ENCODE peak calls at places on chromosomes 13 and 19, in ten cellular contexts. E is HCT116, N is A673, A is H7, Y is fibroblast of the aortic adventitia, P is Peyer's patch, M is uterus, O is heart left ventricle, G is breast epithelium, F is tibial nerve. I is an unnamed sample.

GRCh38 chr19:595326-596262 is 5.9 kb downstream of the HCN2 start:
- DNase-seq in E (no peak), N (no peak), A (no peak), Y (no peak), P (no peak), M (no peak), O (no peak), G (no peak), F (no peak), I (no peak)

GRCh38 chr13:41470187-41470586 is 12.8 kb downstream of the RGCC start:
- DNase-seq in E (no peak), N (no peak), A (no peak), Y (no peak), P (no peak), M (no peak), O (no peak), G (no peak), F (no peak), I (no peak)

GRCh38 chr13:50846861-50847475 is 3.5 kb upstream of the DLEU7 start:
- DNase-seq in E (no peak), N (no peak), A (no peak), Y (no peak), P (no peak), M (no peak), O (no peak), G (no peak), F (no peak), I (no peak)

GRCh38 chr13:99086149-99086868 is 108.4 kb upstream of the DOCK9 start:
- DNase-seq in E (no peak), N (peak), A (peak), Y (peak), P (peak), M (peak), O (peak), G (no peak), F (peak), I (peak)

GRCh38 chr13:52161193-52161646 is 1.8 kb upstream of the NEK3 start:
- DNase-seq in E (no peak), N (no peak), A (no peak), Y (no peak), P (no peak), M (no peak), O (no peak), G (no peak), F (no peak), I (no peak)

GRCh38 chr13:49791214-49791752 is 1.2 kb downstream of the KPNA3 start:
- DNase-seq in E (no peak), N (peak), A (peak), Y (peak), P (no peak), M (no peak), O (no peak), G (no peak), F (peak), I (peak)

GRCh38 chr19:29145756-29146155 is 67.2 kb downstream of the UQCRFS1 start:
- DNase-seq in E (no peak), N (no peak), A (no peak), Y (no peak), P (no peak), M (no peak), O (no peak), G (no peak), F (no peak), I (no peak)

GRCh38 chr19:24140099-24140498 is 53.1 kb downstream of the ZNF254 start:
- DNase-seq in E (no peak), N (no peak), A (no peak), Y (peak), P (no peak), M (no peak), O (no peak), G (no peak), F (no peak), I (peak)

GRCh38 chr19:9986787-9987281 is 23.5 kb downstream of the COL5A3 start:
- DNase-seq in E (no peak), N (no peak), A (no peak), Y (peak), P (no peak), M (peak), O (peak), G (peak), F (peak), I (peak)

GRCh38 chr19:55160128-55160985 is 2.8 kb upstream of the TNNI3 start:
- DNase-seq in E (peak), N (peak), A (peak), Y (peak), P (peak), M (peak), O (peak), G (peak), F (peak), I (peak)

GRCh38 chr13:110773480-110773879 is 60.0 kb downstream of the ING1 start:
- DNase-seq in E (no peak), N (no peak), A (no peak), Y (no peak), P (no peak), M (no peak), O (no peak), G (no peak), F (no peak), I (no peak)

GRCh38 chr19:19643158-19644053 is at the start of gene GMIP:
- DNase-seq in E (peak), N (peak), A (peak), Y (peak), P (peak), M (peak), O (peak), G (peak), F (peak), I (peak)

GRCh38 chr19:52114691-52115090 is 19.1 kb upstream of the ZNF841 start:
- DNase-seq in E (no peak), N (no peak), A (no peak), Y (no peak), P (no peak), M (no peak), O (no peak), G (no peak), F (no peak), I (no peak)

GRCh38 chr19:18832331-18833140 is 777 bp downstream of the UPF1 start:
- DNase-seq in E (no peak), N (no peak), A (peak), Y (no peak), P (peak), M (no peak), O (peak), G (no peak), F (no peak), I (peak)

GRCh38 chr19:15331419-15332310 is 674 bp downstream of the BRD4 start:
- DNase-seq in E (no peak), N (peak), A (peak), Y (no peak), P (peak), M (peak), O (peak), G (peak), F (peak), I (peak)

GRCh38 chr13:33277946-33278345 is 7.6 kb downstream of the STARD13 start:
- DNase-seq in E (no peak), N (no peak), A (no peak), Y (peak), P (no peak), M (peak), O (no peak), G (no peak), F (peak), I (peak)

GRCh38 chr13:94343243-94343585 is 136.3 kb downstream of the DCT start:
- DNase-seq in E (no peak), N (peak), A (no peak), Y (peak), P (no peak), M (no peak), O (no peak), G (no peak), F (no peak), I (peak)

GRCh38 chr13:51235756-51236564 is 13.8 kb downstream of the FAM124A start:
- DNase-seq in E (no peak), N (no peak), A (no peak), Y (no peak), P (no peak), M (no peak), O (no peak), G (no peak), F (no peak), I (no peak)

GRCh38 chr13:32734511-32734910 is 148.3 kb downstream of the PDS5B start:
- DNase-seq in E (no peak), N (peak), A (no peak), Y (peak), P (no peak), M (no peak), O (no peak), G (no peak), F (peak), I (peak)

GRCh38 chr13:44125943-44126469 is 246.3 kb downstream of the LACC1 start:
- DNase-seq in E (no peak), N (no peak), A (no peak), Y (peak), P (no peak), M (no peak), O (no peak), G (no peak), F (no peak), I (peak)

DNA sequence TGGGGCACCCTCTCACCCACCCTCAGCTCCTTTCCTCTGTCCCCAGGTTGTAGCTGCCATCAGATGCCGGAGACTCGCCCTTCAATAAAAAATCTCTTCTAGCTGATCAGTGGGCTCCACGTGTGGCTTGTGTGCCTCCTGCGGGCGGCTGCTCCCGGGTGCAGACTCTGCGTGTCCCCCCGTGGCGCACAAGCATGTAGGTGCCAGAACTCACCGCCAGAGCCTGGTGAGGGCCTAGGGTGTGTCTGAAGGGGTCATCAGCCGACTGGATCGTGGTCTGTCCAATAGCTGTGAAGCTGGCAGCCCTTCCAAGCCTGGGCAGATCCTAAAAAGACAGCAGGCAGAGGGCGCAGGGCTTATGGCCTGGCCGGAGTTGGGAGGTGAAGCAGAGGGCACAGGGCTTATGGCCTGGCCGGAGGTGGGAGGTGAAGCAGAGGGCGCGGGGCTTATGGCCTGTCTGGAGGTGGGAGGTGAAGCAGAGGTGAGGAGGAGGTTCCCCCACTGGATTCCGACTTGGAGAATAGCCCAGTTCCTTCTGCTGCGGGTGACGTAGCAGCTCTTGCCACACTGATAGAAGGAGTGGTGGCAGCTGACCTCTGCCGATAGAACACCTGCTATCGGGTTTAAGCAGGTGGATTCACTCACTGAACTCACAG is 11.7 kb downstream of the NOP53 start:
- DNase-seq in E (no peak), N (no peak), A (no peak), Y (no peak), P (no peak), M (no peak), O (no peak), G (no peak), F (no peak), I (no peak)
- H3K4me3 ChIP-seq in E (no peak), N (no peak), A (no peak), Y (no peak), P (no peak), M (no peak), O (no peak), G (no peak), F (no peak), I (no peak)

DNA sequence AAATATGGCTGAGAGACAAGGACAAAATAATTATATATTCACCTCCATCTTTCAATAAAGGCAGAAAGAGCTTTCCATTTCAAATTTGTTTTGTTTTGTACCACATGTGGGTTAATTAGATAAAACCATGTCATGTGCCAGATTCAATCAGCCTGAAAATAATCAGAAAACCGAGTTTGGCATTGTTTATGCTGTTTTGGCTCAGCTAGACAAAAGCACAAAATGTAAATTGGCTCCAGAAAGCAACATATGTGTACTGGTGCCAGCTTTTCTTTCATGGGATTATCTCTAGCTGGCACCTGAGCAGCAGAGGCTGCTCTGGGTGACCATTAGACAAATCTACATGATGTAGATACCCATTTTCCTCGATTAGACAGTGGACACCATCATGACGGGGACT is 9.2 kb upstream of the DNAJC15 start:
- DNase-seq in E (no peak), N (no peak), A (no peak), Y (no peak), P (no peak), M (no peak), O (no peak), G (no peak), F (no peak), I (no peak)
- H3K4me3 ChIP-seq in E (no peak), N (no peak), A (no peak), Y (no peak), P (no peak), M (no peak), O (no peak), G (no peak), F (no peak), I (no peak)

GRCh38 chr13:85413664-85414063 is 385.6 kb downstream of the SLITRK6 start:
- DNase-seq in E (no peak), N (no peak), A (no peak), Y (no peak), P (no peak), M (no peak), O (no peak), G (no peak), F (no peak), I (no peak)

GRCh38 chr13:85412448-85412847 is 386.8 kb downstream of the SLITRK6 start:
- DNase-seq in E (no peak), N (no peak), A (no peak), Y (no peak), P (no peak), M (no peak), O (no peak), G (no peak), F (no peak), I (no peak)

GRCh38 chr13:85419611-85420010 is 379.6 kb downstream of the SLITRK6 start:
- DNase-seq in E (no peak), N (no peak), A (no peak), Y (no peak), P (no peak), M (no peak), O (no peak), G (no peak), F (no peak), I (no peak)

DNA sequence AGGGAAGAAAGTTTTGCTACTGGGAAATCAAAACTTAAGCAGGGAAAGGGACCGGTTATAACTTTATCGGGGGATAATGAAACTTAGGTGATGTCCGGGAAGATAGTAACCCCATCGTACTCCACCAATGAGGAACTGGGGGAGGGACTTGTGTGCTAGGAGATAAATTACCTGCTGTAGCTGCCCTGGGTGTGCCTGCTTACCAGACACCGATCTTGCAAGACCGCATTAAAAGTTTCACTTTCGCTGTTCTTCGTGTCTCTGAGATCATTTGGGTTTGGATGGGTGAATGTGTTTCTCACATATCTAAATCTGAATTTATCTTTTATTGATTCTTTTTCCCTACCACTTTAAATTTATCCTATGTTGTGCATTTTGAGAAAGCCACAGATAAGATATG is 381.4 kb downstream of the SLITRK6 start:
- DNase-seq in E (no peak), N (no peak), A (no peak), Y (no peak), P (no peak), M (no peak), O (no peak), G (no peak), F (no peak), I (no peak)
- H3K4me3 ChIP-seq in E (no peak), N (no peak), A (no peak), Y (no peak), P (no peak), M (no peak), O (no peak), G (no peak), F (no peak), I (no peak)

DNA sequence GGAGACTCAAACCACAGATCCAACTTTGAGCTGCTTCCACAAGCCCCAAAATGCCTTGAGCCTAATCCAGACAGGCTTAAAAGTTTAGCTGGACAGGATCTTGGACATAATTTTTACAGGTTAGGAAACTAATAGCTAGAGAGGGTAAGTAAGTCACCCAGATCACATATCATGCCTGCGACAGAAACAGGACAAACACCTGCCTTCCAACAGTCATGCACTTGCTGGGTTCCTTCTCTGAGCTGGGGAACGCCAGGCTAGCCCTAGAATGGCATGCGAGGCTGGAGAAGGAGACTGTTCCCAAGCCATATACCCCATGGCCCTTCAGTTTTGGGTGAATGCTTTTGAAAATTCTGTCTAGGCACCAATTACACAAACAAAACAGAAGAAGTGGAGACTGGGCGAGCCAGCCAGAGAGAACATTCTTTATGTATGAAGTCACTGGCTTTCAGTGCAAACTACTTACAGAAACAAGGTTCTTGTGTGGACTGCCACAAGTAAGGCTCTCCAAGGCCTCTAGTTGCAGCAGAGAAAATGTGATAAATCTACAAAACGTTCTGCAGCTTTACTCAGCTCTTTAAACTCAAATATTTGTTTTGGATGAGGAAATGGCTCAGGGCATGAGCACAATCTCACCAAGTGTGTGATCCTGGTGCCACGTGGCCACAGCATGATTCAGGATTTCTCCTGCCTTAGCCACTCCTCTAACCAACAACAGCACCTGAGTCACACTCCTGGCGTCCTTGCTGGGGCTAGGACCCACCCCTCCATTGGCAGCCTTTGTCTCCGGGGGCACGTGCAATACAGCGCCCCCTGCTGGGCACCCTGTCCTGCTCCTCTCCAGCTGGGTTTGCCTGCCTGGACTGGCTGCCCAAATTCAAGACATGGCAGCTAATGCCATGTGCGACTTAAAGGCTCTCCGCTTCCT is 73.4 kb upstream of the UBL3 start:
- DNase-seq in E (peak), N (peak), A (peak), Y (peak), P (peak), M (peak), O (peak), G (peak), F (peak), I (peak)
- H3K4me3 ChIP-seq in E (no peak), N (no peak), A (no peak), Y (peak), P (no peak), M (no peak), O (no peak), G (peak), F (no peak), I (no peak)

GRCh38 chr19:17335575-17335974 is 920 bp upstream of the ANO8 start:
- DNase-seq in E (no peak), N (no peak), A (no peak), Y (no peak), P (no peak), M (no peak), O (no peak), G (no peak), F (no peak), I (no peak)
- H3K4me3 ChIP-seq in E (peak), N (peak), A (no peak), Y (no peak), P (no peak), M (no peak), O (no peak), G (peak), F (no peak), I (no peak)

GRCh38 chr19:16372065-16372915 is 47.7 kb downstream of the KLF2 start:
- DNase-seq in E (no peak), N (no peak), A (no peak), Y (no peak), P (peak), M (no peak), O (peak), G (no peak), F (no peak), I (no peak)
- H3K4me3 ChIP-seq in E (no peak), N (no peak), A (no peak), Y (no peak), P (no peak), M (no peak), O (no peak), G (no peak), F (no peak), I (no peak)

DNA sequence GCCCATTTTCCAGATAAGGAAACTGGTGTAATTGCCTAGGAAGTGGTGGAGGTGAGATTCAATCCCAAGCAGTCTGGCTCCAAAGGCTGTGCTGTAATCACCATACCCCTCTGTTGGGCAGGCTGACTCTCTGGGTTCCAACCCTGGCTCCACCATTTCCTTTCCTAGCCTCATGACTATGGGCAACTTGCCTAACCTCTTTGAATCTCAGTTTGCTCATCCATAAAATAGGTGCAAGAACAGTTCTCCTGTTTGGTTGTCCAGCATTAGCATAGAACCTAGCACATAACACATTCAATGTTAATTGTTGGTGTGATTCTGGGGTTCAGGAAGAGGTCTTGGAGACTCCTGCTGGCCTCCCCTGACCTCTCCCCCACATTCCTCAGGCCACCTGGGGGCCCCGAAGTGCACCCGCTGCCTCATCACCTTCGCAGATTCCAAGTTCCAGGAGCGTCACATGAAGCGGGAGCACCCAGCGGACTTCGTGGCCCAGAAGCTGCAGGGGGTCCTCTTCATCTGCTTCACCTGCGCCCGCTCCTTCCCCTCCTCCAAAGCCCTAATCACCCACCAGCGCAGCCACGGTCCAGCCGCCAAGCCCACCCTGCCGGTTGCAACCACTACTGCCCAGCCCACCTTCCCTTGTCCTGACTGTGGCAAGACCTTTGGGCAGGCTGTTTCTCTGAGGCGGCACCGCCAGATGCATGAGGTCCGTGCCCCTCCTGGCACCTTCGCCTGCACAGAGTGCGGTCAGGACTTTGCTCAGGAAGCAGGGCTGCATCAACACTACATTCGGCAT is 2.2 kb downstream of the ZNF576 start:
- DNase-seq in E (no peak), N (no peak), A (no peak), Y (no peak), P (no peak), M (no peak), O (no peak), G (no peak), F (no peak), I (no peak)
- H3K4me3 ChIP-seq in E (no peak), N (no peak), A (no peak), Y (no peak), P (no peak), M (no peak), O (no peak), G (no peak), F (no peak), I (no peak)